ENCODE peak calls at places on chromosomes 13 and 19, in seven cellular contexts. U is H9; G is T-cell; F is stimulated activated CD4-positive, alpha-beta T cell treated with anti-CD3 and anti-CD28 coated beads, Interleukin-15, amount 100 ng/mL, for 1 hour; B is CD14-positive monocyte; I is right lobe of liver; Q is activated CD4-positive, alpha-beta T cell treated with anti-CD3 and anti-CD28 coated beads for 48 hours. K is an unnamed sample.

GRCh38 chr13:42667638-42668037 is 93.7 kb downstream of the TNFSF11 start:
- DNase-seq in B (no peak), F (no peak), U (no peak), G (no peak), I (no peak), Q (no peak), K (no peak)

GRCh38 chr13:110548891-110549794 is 12.4 kb downstream of the RAB20 start:
- DNase-seq in G (no peak), I (no peak), Q (no peak), F (no peak), U (no peak), B (no peak), K (no peak)

GRCh38 chr13:65762015-65762414 is 1468.1 kb downstream of the PCDH9 start:
- DNase-seq in F (no peak), G (no peak), U (no peak), Q (no peak), I (no peak), B (no peak), K (no peak)

GRCh38 chr13:68078874-68079273 is 848.7 kb upstream of the PCDH9 start:
- DNase-seq in B (no peak), I (no peak), Q (no peak), G (no peak), U (no peak), F (no peak), K (no peak)

GRCh38 chr13:34458756-34459462 is 483.2 kb upstream of the NBEA start:
- DNase-seq in G (no peak), U (no peak), I (no peak), F (no peak), Q (no peak), B (no peak), K (no peak)

GRCh38 chr19:39805120-39805519 is 26.5 kb downstream of the LEUTX start:
- DNase-seq in Q (no peak), B (no peak), U (no peak), I (no peak), F (no peak), G (no peak), K (no peak)

GRCh38 chr13:98571955-98572662 is 4.8 kb downstream of the STK24 start:
- DNase-seq in G (no peak), B (no peak), Q (peak), F (no peak), I (no peak), U (no peak), K (no peak)

GRCh38 chr19:35459414-35460082 is 11.5 kb downstream of the FFAR2 start:
- DNase-seq in Q (no peak), B (no peak), U (no peak), F (no peak), I (peak), G (no peak), K (no peak)

GRCh38 chr19:11247391-11247790 is 8.0 kb downstream of the ANGPTL8 start:
- DNase-seq in Q (no peak), I (no peak), G (no peak), F (no peak), B (no peak), U (no peak), K (no peak)

GRCh38 chr19:58380037-58380735 is 644 bp downstream of the ZNF837 start:
- DNase-seq in F (no peak), U (no peak), I (no peak), B (no peak), Q (no peak), G (no peak), K (no peak)

GRCh38 chr19:4974855-4975469 is 6.0 kb downstream of the KDM4B start:
- DNase-seq in Q (no peak), U (no peak), F (no peak), G (no peak), B (no peak), I (no peak), K (no peak)

GRCh38 chr19:5250127-5250659 is 90.4 kb downstream of the PTPRS start:
- DNase-seq in I (no peak), B (no peak), F (no peak), U (no peak), Q (no peak), G (no peak), K (no peak)

GRCh38 chr13:95614641-95615245 is 29.8 kb downstream of the DZIP1 start:
- DNase-seq in Q (no peak), G (no peak), U (no peak), F (no peak), I (no peak), B (no peak), K (no peak)

GRCh38 chr13:81874253-81874652 is 1533.3 kb upstream of the SPRY2 start:
- DNase-seq in I (no peak), U (no peak), Q (no peak), F (no peak), B (no peak), G (no peak), K (no peak)

GRCh38 chr19:56066152-56067023 is 54.7 kb downstream of the ZNF787 start:
- DNase-seq in B (no peak), Q (peak), F (peak), U (peak), I (peak), G (peak), K (peak)

GRCh38 chr19:751501-752341 is 809 bp downstream of the MISP start:
- DNase-seq in Q (no peak), G (no peak), B (peak), I (no peak), U (peak), F (no peak), K (no peak)

K was measured in naive thymus-derived CD4-positive, alpha-beta T cell.